ENCODE peak calls at places on chromosomes 2 and 18, in four cellular contexts. One of them, this sample, is unnamed.

GRCh38 chr2:150610670-150611279 is 123.3 kb upstream of the RND3 start:
- DNase-seq in GM20000: peak
- DNase-seq in mesothelial cell of epicardium: no peak
- DNase-seq in MCF 10A: peak
- DNase-seq in this sample: peak

GRCh38 chr2:233428438-233428837 is 74.1 kb downstream of the DGKD start:
- DNase-seq in GM20000: no peak
- DNase-seq in mesothelial cell of epicardium: no peak
- DNase-seq in MCF 10A: no peak
- DNase-seq in this sample: no peak

GRCh38 chr2:207136872-207137271 is 28.9 kb downstream of the KLF7 start:
- DNase-seq in GM20000: no peak
- DNase-seq in mesothelial cell of epicardium: no peak
- DNase-seq in MCF 10A: no peak
- DNase-seq in this sample: no peak

GRCh38 chr2:182980115-182980514 is 58.1 kb downstream of the NCKAP1 start:
- DNase-seq in GM20000: peak
- DNase-seq in mesothelial cell of epicardium: no peak
- DNase-seq in MCF 10A: peak
- DNase-seq in this sample: peak

GRCh38 chr2:55136138-55136541 is 85.9 kb upstream of the RTN4 start:
- DNase-seq in GM20000: no peak
- DNase-seq in mesothelial cell of epicardium: no peak
- DNase-seq in MCF 10A: no peak
- DNase-seq in this sample: no peak

GRCh38 chr2:208101716-208102631 is 22.4 kb downstream of the CRYGD start:
- DNase-seq in GM20000: no peak
- DNase-seq in mesothelial cell of epicardium: no peak
- DNase-seq in MCF 10A: peak
- DNase-seq in this sample: no peak

GRCh38 chr18:12990128-12990485 is 1.1 kb upstream of the CEP192 start:
- DNase-seq in GM20000: no peak
- DNase-seq in mesothelial cell of epicardium: no peak
- DNase-seq in MCF 10A: no peak
- DNase-seq in this sample: no peak

GRCh38 chr2:224646242-224646846 is 61.2 kb upstream of the CUL3 start:
- DNase-seq in GM20000: no peak
- DNase-seq in mesothelial cell of epicardium: no peak
- DNase-seq in MCF 10A: peak
- DNase-seq in this sample: peak

GRCh38 chr18:68922392-68922791 is 124.5 kb downstream of the CCDC102B start:
- DNase-seq in GM20000: no peak
- DNase-seq in mesothelial cell of epicardium: no peak
- DNase-seq in MCF 10A: no peak
- DNase-seq in this sample: no peak

GRCh38 chr2:163878718-163879117 is 142.9 kb upstream of the FIGN start:
- DNase-seq in GM20000: no peak
- DNase-seq in mesothelial cell of epicardium: no peak
- DNase-seq in MCF 10A: peak
- DNase-seq in this sample: peak
- TF ChIP-seq CTCF in GM20000: peak
- TF ChIP-seq CTCF in mesothelial cell of epicardium: peak
- TF ChIP-seq CTCF in MCF 10A: peak
- TF ChIP-seq CTCF in this sample: peak

GRCh38 chr2:88955607-88956006 is 264.1 kb downstream of the RPIA start:
- DNase-seq in GM20000: no peak
- DNase-seq in mesothelial cell of epicardium: no peak
- DNase-seq in MCF 10A: no peak
- DNase-seq in this sample: no peak

GRCh38 chr2:88949336-88949735 is 257.9 kb downstream of the RPIA start:
- DNase-seq in GM20000: no peak
- DNase-seq in mesothelial cell of epicardium: no peak
- DNase-seq in MCF 10A: no peak
- DNase-seq in this sample: no peak

GRCh38 chr2:88950010-88950409 is 258.5 kb downstream of the RPIA start:
- DNase-seq in GM20000: no peak
- DNase-seq in mesothelial cell of epicardium: no peak
- DNase-seq in MCF 10A: peak
- DNase-seq in this sample: no peak
- TF ChIP-seq CTCF in GM20000: no peak
- TF ChIP-seq CTCF in mesothelial cell of epicardium: no peak
- TF ChIP-seq CTCF in MCF 10A: peak
- TF ChIP-seq CTCF in this sample: no peak

DNA sequence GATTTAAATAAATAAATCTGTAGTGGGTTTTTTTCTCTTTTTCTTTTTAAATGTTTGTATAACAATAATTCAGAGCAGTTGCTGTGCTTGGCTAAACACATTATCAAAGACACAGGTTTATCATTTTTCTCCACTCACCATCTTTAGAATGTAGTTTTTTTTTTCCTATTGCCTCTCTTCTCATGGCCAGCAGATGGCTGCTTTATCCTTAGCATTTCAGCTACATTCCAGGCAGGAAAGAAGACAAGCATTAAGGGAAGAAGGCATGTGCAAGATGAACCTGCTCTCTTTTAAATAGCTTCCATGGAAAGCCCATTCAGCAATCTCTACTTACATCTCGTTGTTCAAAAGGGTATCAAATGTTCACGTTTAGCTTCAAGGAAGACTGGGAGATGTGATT is 42.6 kb downstream of the ARHGAP15 start:
- DNase-seq in GM20000: no peak
- DNase-seq in mesothelial cell of epicardium: no peak
- DNase-seq in MCF 10A: peak
- DNase-seq in this sample: no peak
- TF ChIP-seq CTCF in GM20000: no peak
- TF ChIP-seq CTCF in mesothelial cell of epicardium: no peak
- TF ChIP-seq CTCF in MCF 10A: no peak
- TF ChIP-seq CTCF in this sample: no peak

DNA sequence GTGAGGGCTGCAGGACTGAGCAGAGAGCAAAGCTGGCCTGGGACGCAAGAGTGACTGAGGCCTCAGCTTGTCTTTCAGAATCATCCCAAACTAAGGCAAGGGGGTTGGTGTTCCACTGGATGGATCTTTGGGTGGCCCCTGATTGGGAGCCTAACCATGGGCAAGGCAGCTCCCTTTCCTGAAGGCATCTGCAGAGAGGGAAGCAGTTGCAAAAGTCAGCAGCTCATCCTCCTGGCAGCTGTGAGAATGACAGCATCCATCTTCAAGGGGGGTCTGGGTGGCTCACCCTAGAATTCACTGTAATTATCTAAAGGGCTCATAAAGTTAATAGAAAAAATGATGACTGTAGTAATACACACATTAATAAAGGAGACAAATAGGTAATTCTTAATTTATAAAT is 46.5 kb upstream of the RAB31 start:
- DNase-seq in GM20000: no peak
- DNase-seq in mesothelial cell of epicardium: no peak
- DNase-seq in MCF 10A: peak
- DNase-seq in this sample: no peak
- TF ChIP-seq CTCF in GM20000: no peak
- TF ChIP-seq CTCF in mesothelial cell of epicardium: no peak
- TF ChIP-seq CTCF in MCF 10A: peak
- TF ChIP-seq CTCF in this sample: no peak

DNA sequence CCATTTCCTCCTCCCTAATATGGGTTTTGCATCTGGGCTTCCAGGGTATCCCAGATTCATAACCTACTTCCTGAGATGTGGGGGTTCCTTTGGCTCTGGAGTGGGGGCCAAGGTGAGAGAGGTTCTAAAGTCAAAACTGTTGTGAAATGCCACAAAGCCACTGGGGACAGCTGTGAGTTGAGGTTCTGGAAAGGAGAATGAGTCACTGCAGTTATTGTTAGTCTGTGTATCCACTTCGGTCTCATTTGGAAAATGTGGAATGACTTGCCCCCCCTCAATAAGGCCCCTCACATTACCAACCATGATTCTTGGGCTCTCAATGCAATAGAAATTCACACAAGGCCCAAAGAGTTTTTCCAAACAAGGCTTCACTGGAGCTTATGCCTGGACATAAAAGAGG is 51.1 kb upstream of the LGALSL start:
- DNase-seq in GM20000: no peak
- DNase-seq in mesothelial cell of epicardium: no peak
- DNase-seq in MCF 10A: peak
- DNase-seq in this sample: no peak
- TF ChIP-seq CTCF in GM20000: no peak
- TF ChIP-seq CTCF in mesothelial cell of epicardium: no peak
- TF ChIP-seq CTCF in MCF 10A: no peak
- TF ChIP-seq CTCF in this sample: no peak

DNA sequence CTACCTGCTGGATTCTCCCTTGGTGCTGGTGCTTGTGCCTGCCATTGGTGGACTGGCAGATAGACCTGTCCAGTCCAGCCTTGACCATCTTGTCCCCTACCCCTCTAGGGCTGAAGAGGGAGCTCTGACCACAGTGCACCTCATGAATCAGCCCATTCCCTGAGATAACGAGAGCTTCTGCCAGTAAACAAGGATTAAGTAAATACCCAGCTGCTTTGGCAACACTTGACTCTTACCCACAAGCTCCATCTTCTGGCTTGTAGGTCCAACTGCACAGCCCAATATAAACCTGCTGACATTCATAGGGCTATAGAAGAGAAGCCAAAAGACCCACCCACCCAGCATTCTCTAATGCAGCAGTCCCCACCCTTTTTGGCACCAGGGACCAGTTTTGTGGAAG is 186.4 kb downstream of the PIK3C3 start:
- DNase-seq in GM20000: no peak
- DNase-seq in mesothelial cell of epicardium: no peak
- DNase-seq in MCF 10A: no peak
- DNase-seq in this sample: no peak
- TF ChIP-seq CTCF in GM20000: no peak
- TF ChIP-seq CTCF in mesothelial cell of epicardium: no peak
- TF ChIP-seq CTCF in MCF 10A: no peak
- TF ChIP-seq CTCF in this sample: no peak

GRCh38 chr2:172455121-172455515 is 27.7 kb downstream of the ITGA6 start:
- DNase-seq in GM20000: no peak
- DNase-seq in mesothelial cell of epicardium: no peak
- DNase-seq in MCF 10A: no peak
- DNase-seq in this sample: no peak
- TF ChIP-seq CTCF in GM20000: no peak
- TF ChIP-seq CTCF in mesothelial cell of epicardium: no peak
- TF ChIP-seq CTCF in MCF 10A: no peak
- TF ChIP-seq CTCF in this sample: no peak